ENCODE peak calls at places on chromosomes 7 and 10, in ten cellular contexts. U is fibroblast of lung, G is mammary epithelial cell, M is RWPE2, J is endodermal cell, F is colonic mucosa, K is breast epithelium, I is OCI-LY7, A is transverse colon, E is Peyer's patch. N is an unnamed sample.

GRCh38 chr7:116434820-116435341 is 64.7 kb upstream of the CAV2 start:
- DNase-seq in U (peak; percentile 97), G (peak; percentile 87), M (no peak), J (no peak), F (no peak), K (no peak), I (no peak), A (no peak), E (no peak), N (peak; percentile 80)

GRCh38 chr7:69367785-69368184 is 230.5 kb upstream of the AUTS2 start:
- DNase-seq in U (peak; percentile 88), G (no peak), M (no peak), J (no peak), F (no peak), K (no peak), I (no peak), A (no peak), E (no peak), N (peak; percentile 34)

GRCh38 chr10:8726666-8727065 is 672.2 kb downstream of the GATA3 start:
- DNase-seq in U (peak; percentile 2), G (no peak), M (no peak), J (no peak), F (no peak), K (no peak), I (no peak), A (no peak), E (no peak), N (no peak)

GRCh38 chr7:74481458-74482324 is 28.0 kb downstream of the GTF2IRD1 start:
- DNase-seq in U (peak; percentile 27), G (no peak), M (no peak), J (no peak), F (no peak), K (no peak), I (no peak), A (no peak), E (no peak), N (no peak)

GRCh38 chr10:84541289-84541637 is 212.9 kb downstream of the CCSER2 start:
- DNase-seq in U (no peak), G (no peak), M (no peak), J (peak; percentile 87), F (no peak), K (no peak), I (no peak), A (no peak), E (no peak), N (no peak)

GRCh38 chr7:28626629-28627262 is 214.4 kb downstream of the CREB5 start:
- DNase-seq in U (peak; percentile 45), G (peak; percentile 39), M (no peak), J (peak; percentile 83), F (peak; percentile 21), K (no peak), I (peak; percentile 52), A (no peak), E (no peak), N (peak; percentile 13)

GRCh38 chr7:19964198-19964597 is 190.8 kb upstream of the TMEM196 start:
- DNase-seq in U (peak; percentile 85), G (no peak), M (no peak), J (no peak), F (no peak), K (no peak), I (no peak), A (no peak), E (no peak), N (no peak)

GRCh38 chr7:51321961-51322515 is 5.4 kb upstream of the COBL start:
- DNase-seq in U (no peak), G (no peak), M (no peak), J (peak; percentile 52), F (no peak), K (no peak), I (no peak), A (no peak), E (no peak), N (no peak)

GRCh38 chr7:26182706-26183105 is 17.8 kb downstream of the HNRNPA2B1 start:
- DNase-seq in U (no peak), G (no peak), M (no peak), J (no peak), F (no peak), K (no peak), I (no peak), A (no peak), E (no peak), N (no peak)

GRCh38 chr10:132698761-132699391 is 87.1 kb downstream of the NKX6-2 start:
- DNase-seq in U (no peak), G (no peak), M (peak; percentile 53), J (peak; percentile 33), F (no peak), K (peak; percentile 20), I (no peak), A (no peak), E (peak; percentile 46), N (no peak)

GRCh38 chr7:29488977-29489376 is 74.7 kb upstream of the PRR15 start:
- DNase-seq in U (peak; percentile 94), G (peak; percentile 67), M (no peak), J (no peak), F (no peak), K (no peak), I (no peak), A (no peak), E (no peak), N (peak; percentile 93)

GRCh38 chr10:105413997-105414396 is 772.9 kb downstream of the SORCS3 start:
- DNase-seq in U (peak; percentile 14), G (no peak), M (no peak), J (no peak), F (no peak), K (no peak), I (no peak), A (no peak), E (no peak), N (no peak)

GRCh38 chr7:47262881-47263280 is 319.0 kb downstream of the TNS3 start:
- DNase-seq in U (no peak), G (no peak), M (no peak), J (no peak), F (no peak), K (no peak), I (no peak), A (no peak), E (no peak), N (no peak)

DNA sequence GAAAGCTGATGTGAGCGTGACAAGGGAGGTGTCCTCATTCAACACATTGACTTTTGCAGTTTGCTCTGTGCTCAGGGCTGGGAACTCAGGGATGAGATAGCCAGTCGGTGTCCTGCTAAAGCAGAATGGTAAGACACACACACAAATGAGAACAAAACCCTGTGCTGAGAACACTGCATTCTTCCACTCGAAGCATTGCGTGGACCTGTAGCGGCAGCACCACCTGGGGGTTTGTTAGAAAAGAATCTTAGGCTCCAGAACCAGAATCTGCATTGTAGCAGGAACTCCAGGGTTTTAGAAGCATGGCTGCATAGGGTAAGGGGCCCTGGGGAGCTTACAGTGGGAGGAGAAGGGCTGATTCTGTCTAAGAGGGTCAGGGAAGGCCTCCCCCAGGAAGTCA is 21.5 kb upstream of the OGDHL start:
- DNase-seq in U (no peak), G (no peak), M (no peak), J (peak; percentile 62), F (no peak), K (no peak), I (no peak), A (no peak), E (no peak), N (no peak)
- TF ChIP-seq CTCF in U (no peak), G (no peak), M (no peak), J (peak; percentile 57), F (no peak), K (no peak), I (no peak), A (no peak), E (no peak), N (peak; percentile 18)

GRCh38 chr10:102613761-102614160 is 30.5 kb upstream of the TRIM8 start:
- DNase-seq in U (no peak), G (no peak), M (no peak), J (no peak), F (no peak), K (no peak), I (no peak), A (no peak), E (no peak), N (no peak)

GRCh38 chr10:102614888-102615287 is 29.4 kb upstream of the TRIM8 start:
- DNase-seq in U (no peak), G (no peak), M (no peak), J (no peak), F (no peak), K (no peak), I (no peak), A (no peak), E (no peak), N (no peak)

GRCh38 chr10:102613286-102613685 is 31.0 kb upstream of the TRIM8 start:
- DNase-seq in U (no peak), G (no peak), M (peak; percentile 34), J (no peak), F (no peak), K (no peak), I (no peak), A (no peak), E (no peak), N (no peak)

GRCh38 chr10:102611514-102612095 is 32.7 kb upstream of the TRIM8 start:
- DNase-seq in U (peak; percentile 67), G (peak; percentile 33), M (peak; percentile 13), J (no peak), F (peak; percentile 19), K (no peak), I (no peak), A (no peak), E (no peak), N (peak; percentile 22)

DNA sequence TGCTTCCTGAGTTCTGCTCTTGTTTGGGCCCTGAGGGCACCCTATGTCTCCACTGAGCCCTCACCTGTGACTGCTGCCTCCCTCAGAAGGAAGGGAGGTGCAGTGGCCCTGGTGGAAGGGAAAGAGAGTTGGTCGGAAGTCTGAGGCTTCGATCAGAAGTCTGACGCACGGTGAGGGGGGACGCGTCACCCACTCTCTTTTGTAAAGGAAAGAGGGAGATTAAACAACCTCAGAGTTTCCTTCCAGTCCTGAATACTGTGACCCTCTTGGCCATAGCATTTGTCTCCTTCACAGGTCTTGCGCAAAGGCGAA is 31.4 kb upstream of the TRIM8 start:
- DNase-seq in U (no peak), G (no peak), M (peak; percentile 18), J (no peak), F (peak; percentile 15), K (no peak), I (no peak), A (no peak), E (no peak), N (no peak)
- H3K4me1 ChIP-seq in U (peaks cover 20% of the 10 kb centered on the region), G (peaks cover 10% of the 10 kb centered on the region), M (peaks cover 15% of the 10 kb centered on the region), J (peaks cover 11% of the 10 kb centered on the region), F (no peaks in the 10 kb centered on the region), K (no peaks in the 10 kb centered on the region), I (no peaks in the 10 kb centered on the region), A (peaks cover 25% of the 10 kb centered on the region), E (peaks cover 6% of the 10 kb centered on the region), N (no peaks in the 10 kb centered on the region)

GRCh38 chr10:103696411-103697145 is 158.8 kb downstream of the SH3PXD2A start:
- DNase-seq in U (peak; percentile 97), G (peak; percentile 93), M (peak; percentile 91), J (peak; percentile 88), F (peak; percentile 77), K (no peak), I (peak; percentile 51), A (peak; percentile 67), E (peak; percentile 80), N (peak; percentile 95)
- TF ChIP-seq CTCF in U (peak; percentile 69), G (peak; percentile 32), M (peak; percentile 52), J (peak; percentile 55), F (peak; percentile 15), K (no peak), I (peak; percentile 67), A (no peak), E (peak; percentile 27), N (peak; percentile 60)

DNA sequence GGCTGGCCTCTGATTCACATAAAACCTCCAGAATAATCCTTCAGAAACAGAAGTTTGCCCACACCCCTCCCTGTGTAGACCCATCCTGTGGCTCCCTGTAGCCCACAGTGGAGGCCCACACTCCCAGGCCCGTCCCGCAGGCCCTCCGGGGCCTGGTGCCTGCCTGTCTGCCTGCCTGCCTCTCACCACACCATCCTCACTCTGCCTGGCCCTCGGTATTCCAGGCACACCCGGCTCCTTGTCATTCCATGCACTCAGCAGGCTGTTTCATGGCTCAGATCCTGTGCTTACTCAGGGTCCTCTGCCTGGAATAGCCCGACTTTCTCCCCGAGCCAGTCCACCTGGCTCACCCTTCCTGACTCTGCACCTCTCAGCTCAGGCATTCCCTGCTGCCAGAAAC is 498.1 kb upstream of the ZMIZ1 start:
- DNase-seq in U (peak; percentile 18), G (no peak), M (no peak), J (no peak), F (no peak), K (no peak), I (no peak), A (no peak), E (no peak), N (no peak)
- H3K4me1 ChIP-seq in U (no peaks in the 10 kb centered on the region), G (no peaks in the 10 kb centered on the region), M (no peaks in the 10 kb centered on the region), J (peaks cover 10% of the 10 kb centered on the region), F (no peaks in the 10 kb centered on the region), K (no peaks in the 10 kb centered on the region), I (no peaks in the 10 kb centered on the region), A (peaks cover 11% of the 10 kb centered on the region), E (no peaks in the 10 kb centered on the region), N (no peaks in the 10 kb centered on the region)